ENCODE peak calls at places on chromosomes 5 and 9, in seven cellular contexts. E, A, T, Z, L, G and X are unnamed samples.

GRCh38 chr9:69590241-69590640 is 81.9 kb downstream of the APBA1 start:
- DNase-seq in E (no peak), A (no peak), T (no peak), Z (no peak), L (no peak), G (no peak), X (no peak)

GRCh38 chr5:15183520-15183919 is 311.9 kb upstream of the ANKH start:
- DNase-seq in E (no peak), A (no peak), T (no peak), Z (no peak), L (no peak), G (no peak), X (no peak)

GRCh38 chr5:93791520-93791972 is 50.1 kb upstream of the POU5F2 start:
- DNase-seq in E (no peak), A (no peak), T (no peak), Z (no peak), L (no peak), G (no peak), X (no peak)

GRCh38 chr5:119070578-119070827 is 384 bp upstream of the DMXL1 start:
- DNase-seq in E (peak), A (no peak), T (no peak), Z (peak), L (no peak), G (no peak), X (no peak)

GRCh38 chr5:157748740-157749461 is 5.4 kb downstream of the LSM11 start:
- DNase-seq in E (no peak), A (no peak), T (peak), Z (no peak), L (no peak), G (no peak), X (no peak)

GRCh38 chr9:124629600-124629999 is 122.4 kb upstream of the NR5A1 start:
- DNase-seq in E (no peak), A (no peak), T (peak), Z (no peak), L (no peak), G (no peak), X (no peak)

GRCh38 chr5:78597858-78598415 is 50.6 kb downstream of the LHFPL2 start:
- DNase-seq in E (no peak), A (no peak), T (no peak), Z (no peak), L (no peak), G (no peak), X (no peak)

GRCh38 chr9:95494416-95495371 is 22.1 kb downstream of the PTCH1 start:
- DNase-seq in E (no peak), A (no peak), T (no peak), Z (no peak), L (no peak), G (peak), X (no peak)

GRCh38 chr5:57735754-57736153 is 253.1 kb upstream of the ACTBL2 start:
- DNase-seq in E (no peak), A (peak), T (peak), Z (no peak), L (no peak), G (no peak), X (no peak)

GRCh38 chr5:118952992-118953651 is 35.2 kb downstream of the DTWD2 start:
- DNase-seq in E (no peak), A (no peak), T (no peak), Z (no peak), L (no peak), G (no peak), X (no peak)

GRCh38 chr5:141848771-141849370 is 29.3 kb downstream of the PCDH1 start:
- DNase-seq in E (peak), A (peak), T (no peak), Z (no peak), L (peak), G (peak), X (peak)

GRCh38 chr5:143923634-143924265 is 111.8 kb downstream of the HMHB1 start:
- DNase-seq in E (no peak), A (no peak), T (no peak), Z (no peak), L (no peak), G (no peak), X (no peak)

GRCh38 chr5:124628721-124629596 is 117.5 kb downstream of the ZNF608 start:
- DNase-seq in E (no peak), A (peak), T (peak), Z (no peak), L (no peak), G (peak), X (no peak)

GRCh38 chr5:102638912-102639652 is 116.0 kb upstream of the PAM start:
- DNase-seq in E (no peak), A (no peak), T (no peak), Z (no peak), L (no peak), G (no peak), X (no peak)

GRCh38 chr9:12604154-12604825 is 88.9 kb upstream of the TYRP1 start:
- DNase-seq in E (peak), A (no peak), T (no peak), Z (no peak), L (no peak), G (no peak), X (no peak)

GRCh38 chr9:109118802-109119438 is 827 bp downstream of the TMEM245 start:
- DNase-seq in E (no peak), A (no peak), T (no peak), Z (no peak), L (no peak), G (peak), X (peak)

GRCh38 chr5:77210091-77211012 is at the start of gene PDE8B:
- DNase-seq in E (no peak), A (no peak), T (no peak), Z (no peak), L (no peak), G (no peak), X (no peak)

GRCh38 chr5:77209495-77210090 is 887 bp upstream of the PDE8B start:
- DNase-seq in E (no peak), A (no peak), T (no peak), Z (no peak), L (no peak), G (no peak), X (no peak)

GRCh38 chr5:77213601-77214000 is 3.1 kb downstream of the PDE8B start:
- DNase-seq in E (no peak), A (no peak), T (no peak), Z (no peak), L (no peak), G (no peak), X (no peak)

GRCh38 chr5:77211013-77211690 is 672 bp downstream of the PDE8B start:
- DNase-seq in E (no peak), A (no peak), T (no peak), Z (no peak), L (no peak), G (no peak), X (no peak)

DNA sequence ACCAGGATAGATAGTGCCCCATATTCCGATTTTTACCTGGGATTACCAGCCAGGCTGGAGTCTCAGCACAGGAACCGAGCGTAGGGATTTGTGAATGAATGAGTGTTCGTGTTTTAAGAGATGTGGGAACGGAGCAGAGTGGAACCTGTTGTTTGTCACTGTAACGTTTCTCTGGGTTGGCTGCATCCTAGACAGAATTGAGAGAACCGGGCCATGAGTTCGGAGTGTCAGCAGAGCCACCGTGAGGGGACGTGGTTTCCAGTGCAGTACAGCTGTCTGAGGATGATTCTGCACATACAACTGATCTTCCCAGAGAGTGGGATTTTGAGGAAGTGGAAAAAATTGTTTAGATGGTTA is 1.2 kb downstream of the PDE8B start:
- DNase-seq in E (no peak), A (no peak), T (no peak), Z (no peak), L (no peak), G (no peak), X (no peak)
- H3K4me3 ChIP-seq in E (peak), A (peak), T (no peak), Z (peak), L (no peak), G (no peak), X (peak)

DNA sequence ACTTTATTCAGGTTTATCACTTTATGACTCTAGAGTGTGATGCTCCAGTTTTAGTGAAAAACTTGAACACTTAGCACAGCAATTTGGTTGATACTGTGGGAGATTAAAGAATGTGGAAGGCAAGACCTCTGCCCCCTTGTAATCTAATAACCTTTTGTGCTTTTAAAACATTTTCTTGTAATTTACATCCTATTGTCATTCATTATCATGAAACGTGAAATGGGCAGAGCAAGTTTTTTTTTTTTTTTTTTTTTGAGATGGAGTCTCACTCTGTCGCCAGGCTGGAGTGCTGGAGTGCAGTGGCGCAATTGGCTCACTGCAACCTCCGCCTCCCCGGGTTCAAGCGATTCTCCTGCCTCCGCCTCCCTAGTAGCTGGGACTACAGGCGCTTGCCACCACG is 1.8 kb downstream of the PAIP2 start:
- DNase-seq in E (no peak), A (no peak), T (no peak), Z (no peak), L (no peak), G (no peak), X (no peak)
- H3K4me3 ChIP-seq in E (no peak), A (peak), T (peak), Z (peak), L (no peak), G (peak), X (no peak)

GRCh38 chr5:52990531-52990925 is 1.4 kb downstream of the ITGA2 start:
- DNase-seq in E (no peak), A (no peak), T (no peak), Z (no peak), L (no peak), G (no peak), X (no peak)
- H3K4me3 ChIP-seq in E (peak), A (peak), T (peak), Z (peak), L (no peak), G (peak), X (no peak)

GRCh38 chr5:1008451-1009358 is at the start of gene NKD2:
- DNase-seq in E (peak), A (no peak), T (no peak), Z (no peak), L (no peak), G (peak), X (no peak)
- H3K4me3 ChIP-seq in E (peak), A (peak), T (no peak), Z (peak), L (peak), G (peak), X (peak)

DNA sequence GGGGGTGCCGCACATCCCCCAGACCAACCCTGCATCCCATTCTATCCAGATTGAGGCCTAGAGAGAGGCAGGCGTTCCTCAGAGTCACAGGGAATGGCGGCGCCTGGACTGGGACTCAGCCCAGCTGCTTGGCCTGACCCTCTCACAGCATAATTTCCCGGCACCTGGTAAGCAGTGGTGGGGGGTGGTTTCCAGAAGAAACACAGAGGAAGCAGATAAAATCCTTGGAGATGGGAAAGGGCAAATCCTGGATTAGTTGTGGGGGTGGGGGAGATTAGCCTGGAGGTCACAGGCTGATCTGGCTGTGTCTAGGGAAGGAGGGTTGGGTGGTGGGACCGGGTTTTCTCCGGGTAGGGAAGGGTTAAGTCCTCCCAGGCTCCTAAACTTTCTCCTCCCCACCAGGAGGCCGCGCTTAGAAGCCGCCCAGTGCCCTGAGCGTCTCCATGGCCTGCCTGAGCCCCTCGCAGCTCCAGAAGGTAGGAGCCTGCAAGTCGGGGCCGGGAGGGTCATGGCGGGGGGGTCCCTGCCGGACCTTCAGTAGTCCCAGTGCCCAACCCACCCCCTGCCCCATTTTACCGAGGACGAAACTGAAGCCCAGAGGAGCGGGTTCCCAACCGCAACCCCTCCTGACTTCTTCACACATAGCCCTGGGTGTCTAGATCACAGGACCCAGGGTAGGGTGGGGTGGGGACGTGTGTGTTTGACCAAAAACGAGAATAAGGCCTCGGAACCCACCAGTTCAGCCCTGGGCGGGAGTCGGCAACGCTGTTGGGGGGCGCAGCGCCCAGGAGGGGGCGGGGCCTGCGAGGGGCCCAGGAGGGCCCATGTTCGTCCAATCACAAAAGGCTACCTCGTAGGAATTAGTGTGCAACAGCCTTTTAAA is 1.3 kb downstream of the PHYHD1 start:
- DNase-seq in E (peak), A (no peak), T (no peak), Z (no peak), L (peak), G (no peak), X (peak)
- H3K4me3 ChIP-seq in E (peak), A (no peak), T (peak), Z (peak), L (peak), G (peak), X (peak)